ENCODE peak calls at places on chromosomes 4 and X, in five cellular contexts. One of them, this sample, is unnamed.

GRCh38 chrX:22634751-22635150 is 362.0 kb downstream of the CBLL2 start:
- DNase-seq in CD4-positive, CD25-positive, alpha-beta regulatory T cell: no peak
- DNase-seq in vagina: no peak
- DNase-seq in cardiac muscle cell: no peak
- DNase-seq in psoas muscle: no peak
- DNase-seq in this sample: no peak

GRCh38 chr4:173547889-173548288 is 17.9 kb upstream of the HAND2 start:
- DNase-seq in CD4-positive, CD25-positive, alpha-beta regulatory T cell: no peak
- DNase-seq in vagina: no peak
- DNase-seq in cardiac muscle cell: no peak
- DNase-seq in psoas muscle: no peak
- DNase-seq in this sample: no peak

GRCh38 chr4:4752576-4753401 is 106.7 kb upstream of the MSX1 start:
- DNase-seq in CD4-positive, CD25-positive, alpha-beta regulatory T cell: no peak
- DNase-seq in vagina: no peak
- DNase-seq in cardiac muscle cell: no peak
- DNase-seq in psoas muscle: no peak
- DNase-seq in this sample: no peak

GRCh38 chrX:118552501-118552900 is 56.9 kb downstream of the DOCK11 start:
- DNase-seq in CD4-positive, CD25-positive, alpha-beta regulatory T cell: no peak
- DNase-seq in vagina: no peak
- DNase-seq in cardiac muscle cell: no peak
- DNase-seq in psoas muscle: no peak
- DNase-seq in this sample: no peak

GRCh38 chrX:136767104-136767941 is 13.4 kb downstream of the ARHGEF6 start:
- DNase-seq in CD4-positive, CD25-positive, alpha-beta regulatory T cell: no peak
- DNase-seq in vagina: no peak
- DNase-seq in cardiac muscle cell: peak; percentile 61
- DNase-seq in psoas muscle: peak; percentile 72
- DNase-seq in this sample: peak; percentile 78

GRCh38 chr4:140130677-140131076 is 23.3 kb downstream of the MAML3 start:
- DNase-seq in CD4-positive, CD25-positive, alpha-beta regulatory T cell: no peak
- DNase-seq in vagina: no peak
- DNase-seq in cardiac muscle cell: no peak
- DNase-seq in psoas muscle: no peak
- DNase-seq in this sample: no peak

GRCh38 chr4:184961693-184962092 is 56.6 kb upstream of the HELT start:
- DNase-seq in CD4-positive, CD25-positive, alpha-beta regulatory T cell: no peak
- DNase-seq in vagina: peak; percentile 60
- DNase-seq in cardiac muscle cell: no peak
- DNase-seq in psoas muscle: no peak
- DNase-seq in this sample: no peak

GRCh38 chrX:53318766-53319353 is 37.5 kb upstream of the IQSEC2 start:
- DNase-seq in CD4-positive, CD25-positive, alpha-beta regulatory T cell: no peak
- DNase-seq in vagina: no peak
- DNase-seq in cardiac muscle cell: no peak
- DNase-seq in psoas muscle: no peak
- DNase-seq in this sample: no peak

GRCh38 chr4:55654131-55654530 is 18.0 kb upstream of the NMU start:
- DNase-seq in CD4-positive, CD25-positive, alpha-beta regulatory T cell: no peak
- DNase-seq in vagina: no peak
- DNase-seq in cardiac muscle cell: no peak
- DNase-seq in psoas muscle: no peak
- DNase-seq in this sample: no peak

GRCh38 chrX:110086916-110087484 is 84.1 kb downstream of the TMEM164 start:
- DNase-seq in CD4-positive, CD25-positive, alpha-beta regulatory T cell: no peak
- DNase-seq in vagina: no peak
- DNase-seq in cardiac muscle cell: no peak
- DNase-seq in psoas muscle: no peak
- DNase-seq in this sample: no peak

GRCh38 chr4:8817081-8817812 is 54.4 kb downstream of the HMX1 start:
- DNase-seq in CD4-positive, CD25-positive, alpha-beta regulatory T cell: no peak
- DNase-seq in vagina: peak; percentile 79
- DNase-seq in cardiac muscle cell: no peak
- DNase-seq in psoas muscle: no peak
- DNase-seq in this sample: peak; percentile 2

GRCh38 chrX:43218198-43218597 is 437.9 kb upstream of the MAOA start:
- DNase-seq in CD4-positive, CD25-positive, alpha-beta regulatory T cell: no peak
- DNase-seq in vagina: no peak
- DNase-seq in cardiac muscle cell: no peak
- DNase-seq in psoas muscle: no peak
- DNase-seq in this sample: no peak

GRCh38 chrX:8971116-8971515 is 62.8 kb downstream of the FAM9B start:
- DNase-seq in CD4-positive, CD25-positive, alpha-beta regulatory T cell: no peak
- DNase-seq in vagina: no peak
- DNase-seq in cardiac muscle cell: peak; percentile 31
- DNase-seq in psoas muscle: no peak
- DNase-seq in this sample: no peak

GRCh38 chr4:56218230-56218895 is 168.9 kb downstream of the AASDH start:
- DNase-seq in CD4-positive, CD25-positive, alpha-beta regulatory T cell: no peak
- DNase-seq in vagina: no peak
- DNase-seq in cardiac muscle cell: no peak
- DNase-seq in psoas muscle: no peak
- DNase-seq in this sample: no peak

GRCh38 chr4:78379991-78380739 is 171.4 kb upstream of the ANXA3 start:
- DNase-seq in CD4-positive, CD25-positive, alpha-beta regulatory T cell: no peak
- DNase-seq in vagina: no peak
- DNase-seq in cardiac muscle cell: no peak
- DNase-seq in psoas muscle: no peak
- DNase-seq in this sample: no peak

GRCh38 chr4:148716361-148717063 is 274.3 kb upstream of the NR3C2 start:
- DNase-seq in CD4-positive, CD25-positive, alpha-beta regulatory T cell: no peak
- DNase-seq in vagina: no peak
- DNase-seq in cardiac muscle cell: no peak
- DNase-seq in psoas muscle: no peak
- DNase-seq in this sample: no peak

GRCh38 chr4:1290165-1290977 is 680 bp downstream of the MAEA start:
- DNase-seq in CD4-positive, CD25-positive, alpha-beta regulatory T cell: no peak
- DNase-seq in vagina: no peak
- DNase-seq in cardiac muscle cell: peak; percentile 40
- DNase-seq in psoas muscle: no peak
- DNase-seq in this sample: no peak

GRCh38 chrX:136214551-136214950 is 36.6 kb downstream of the MAP7D3 start:
- DNase-seq in CD4-positive, CD25-positive, alpha-beta regulatory T cell: no peak
- DNase-seq in vagina: peak; percentile 80
- DNase-seq in cardiac muscle cell: no peak
- DNase-seq in psoas muscle: no peak
- DNase-seq in this sample: no peak

GRCh38 chrX:71565634-71566033 is 12.6 kb upstream of the GCNA start:
- DNase-seq in CD4-positive, CD25-positive, alpha-beta regulatory T cell: no peak
- DNase-seq in vagina: no peak
- DNase-seq in cardiac muscle cell: no peak
- DNase-seq in psoas muscle: no peak
- DNase-seq in this sample: no peak

GRCh38 chr4:89134775-89135319 is 23.5 kb downstream of the TIGD2 start:
- DNase-seq in CD4-positive, CD25-positive, alpha-beta regulatory T cell: no peak
- DNase-seq in vagina: no peak
- DNase-seq in cardiac muscle cell: no peak
- DNase-seq in psoas muscle: no peak
- DNase-seq in this sample: no peak

GRCh38 chr4:129751646-129752045 is 655.7 kb downstream of the C4orf33 start:
- DNase-seq in CD4-positive, CD25-positive, alpha-beta regulatory T cell: no peak
- DNase-seq in vagina: no peak
- DNase-seq in cardiac muscle cell: no peak
- DNase-seq in psoas muscle: no peak
- DNase-seq in this sample: no peak

GRCh38 chrX:1002611-1003010 is 209.8 kb downstream of the CRLF2 start:
- DNase-seq in CD4-positive, CD25-positive, alpha-beta regulatory T cell: no peak
- DNase-seq in vagina: no peak
- DNase-seq in cardiac muscle cell: no peak
- DNase-seq in psoas muscle: no peak
- DNase-seq in this sample: no peak

GRCh38 chrX:121649414-121649813 is 602.0 kb downstream of the GLUD2 start:
- DNase-seq in CD4-positive, CD25-positive, alpha-beta regulatory T cell: no peak
- DNase-seq in vagina: no peak
- DNase-seq in cardiac muscle cell: no peak
- DNase-seq in psoas muscle: no peak
- DNase-seq in this sample: no peak

GRCh38 chrX:42585842-42586621 is 191.9 kb downstream of the PPP1R2C start:
- DNase-seq in CD4-positive, CD25-positive, alpha-beta regulatory T cell: no peak
- DNase-seq in vagina: no peak
- DNase-seq in cardiac muscle cell: no peak
- DNase-seq in psoas muscle: no peak
- DNase-seq in this sample: no peak

GRCh38 chr4:21529214-21529613 is 419.4 kb downstream of the KCNIP4 start:
- DNase-seq in CD4-positive, CD25-positive, alpha-beta regulatory T cell: no peak
- DNase-seq in vagina: no peak
- DNase-seq in cardiac muscle cell: no peak
- DNase-seq in psoas muscle: no peak
- DNase-seq in this sample: no peak

GRCh38 chrX:12011075-12011474 is 127.2 kb upstream of the FRMPD4 start:
- DNase-seq in CD4-positive, CD25-positive, alpha-beta regulatory T cell: no peak
- DNase-seq in vagina: no peak
- DNase-seq in cardiac muscle cell: no peak
- DNase-seq in psoas muscle: no peak
- DNase-seq in this sample: no peak

GRCh38 chr4:47145630-47146029 is 114.3 kb downstream of the GABRB1 start:
- DNase-seq in CD4-positive, CD25-positive, alpha-beta regulatory T cell: no peak
- DNase-seq in vagina: no peak
- DNase-seq in cardiac muscle cell: no peak
- DNase-seq in psoas muscle: no peak
- DNase-seq in this sample: peak; percentile 32

GRCh38 chr4:107519057-107519456 is 201.0 kb downstream of the PAPSS1 start:
- DNase-seq in CD4-positive, CD25-positive, alpha-beta regulatory T cell: no peak
- DNase-seq in vagina: no peak
- DNase-seq in cardiac muscle cell: peak; percentile 22
- DNase-seq in psoas muscle: no peak
- DNase-seq in this sample: peak; percentile 58

GRCh38 chr4:41749650-41750049 is 1.1 kb upstream of the PHOX2B start:
- DNase-seq in CD4-positive, CD25-positive, alpha-beta regulatory T cell: no peak
- DNase-seq in vagina: no peak
- DNase-seq in cardiac muscle cell: no peak
- DNase-seq in psoas muscle: no peak
- DNase-seq in this sample: no peak

GRCh38 chr4:41752081-41752836 is 3.7 kb upstream of the PHOX2B start:
- DNase-seq in CD4-positive, CD25-positive, alpha-beta regulatory T cell: no peak
- DNase-seq in vagina: no peak
- DNase-seq in cardiac muscle cell: no peak
- DNase-seq in psoas muscle: no peak
- DNase-seq in this sample: no peak

GRCh38 chr4:41750624-41751324 is 2.2 kb upstream of the PHOX2B start:
- DNase-seq in CD4-positive, CD25-positive, alpha-beta regulatory T cell: no peak
- DNase-seq in vagina: no peak
- DNase-seq in cardiac muscle cell: no peak
- DNase-seq in psoas muscle: no peak
- DNase-seq in this sample: peak; percentile 67

GRCh38 chr4:41750158-41750623 is 1.7 kb upstream of the PHOX2B start:
- DNase-seq in CD4-positive, CD25-positive, alpha-beta regulatory T cell: no peak
- DNase-seq in vagina: no peak
- DNase-seq in cardiac muscle cell: no peak
- DNase-seq in psoas muscle: no peak
- DNase-seq in this sample: peak; percentile 14

DNA sequence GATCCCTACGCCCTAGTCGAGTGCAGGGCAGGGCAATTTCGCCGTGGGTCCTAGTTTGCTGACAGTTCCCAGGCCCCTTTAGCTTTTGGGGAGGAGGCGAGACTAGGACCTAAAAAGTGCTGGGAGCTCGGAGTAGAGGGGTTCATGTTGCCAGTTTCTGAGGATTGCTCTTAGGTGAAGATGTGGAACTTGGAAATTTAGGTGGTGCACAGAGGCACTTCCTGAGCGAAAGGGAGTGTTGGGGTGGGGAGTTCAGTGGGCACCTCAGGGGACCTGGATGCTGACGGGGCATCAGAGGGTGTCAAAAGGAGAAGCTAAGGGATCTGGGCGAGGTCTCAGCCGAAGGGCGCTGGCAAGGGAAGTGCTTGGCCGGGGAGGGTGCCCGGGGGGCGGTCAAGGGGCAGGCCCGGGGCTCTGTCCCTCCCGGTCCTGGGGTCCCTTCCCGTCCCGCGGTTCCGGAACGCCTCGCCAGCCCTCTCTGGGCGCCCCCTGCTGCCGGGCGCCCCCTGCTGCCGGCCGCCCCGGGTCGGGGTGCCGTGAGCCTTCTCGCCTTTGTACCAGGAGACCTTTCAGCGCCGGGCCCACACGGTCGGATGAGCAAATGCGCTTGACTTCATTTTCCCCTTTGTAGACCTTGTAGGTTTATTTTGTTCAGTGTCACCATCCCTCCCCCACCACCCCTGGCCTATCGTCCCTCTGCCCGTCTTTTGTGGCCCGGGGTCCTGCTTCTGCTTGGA is 3.0 kb upstream of the PHOX2B start:
- DNase-seq in CD4-positive, CD25-positive, alpha-beta regulatory T cell: no peak
- DNase-seq in vagina: no peak
- DNase-seq in cardiac muscle cell: no peak
- DNase-seq in psoas muscle: no peak
- DNase-seq in this sample: peak; percentile 82
- H3K27me3 ChIP-seq in CD4-positive, CD25-positive, alpha-beta regulatory T cell: peaks cover 36% of the 10 kb centered on the region
- H3K27me3 ChIP-seq in vagina: peaks cover 11% of the 10 kb centered on the region
- H3K27me3 ChIP-seq in cardiac muscle cell: peaks cover 100% of the 10 kb centered on the region
- H3K27me3 ChIP-seq in psoas muscle: peaks cover 36% of the 10 kb centered on the region
- H3K27me3 ChIP-seq in this sample: no peaks in the 10 kb centered on the region

DNA sequence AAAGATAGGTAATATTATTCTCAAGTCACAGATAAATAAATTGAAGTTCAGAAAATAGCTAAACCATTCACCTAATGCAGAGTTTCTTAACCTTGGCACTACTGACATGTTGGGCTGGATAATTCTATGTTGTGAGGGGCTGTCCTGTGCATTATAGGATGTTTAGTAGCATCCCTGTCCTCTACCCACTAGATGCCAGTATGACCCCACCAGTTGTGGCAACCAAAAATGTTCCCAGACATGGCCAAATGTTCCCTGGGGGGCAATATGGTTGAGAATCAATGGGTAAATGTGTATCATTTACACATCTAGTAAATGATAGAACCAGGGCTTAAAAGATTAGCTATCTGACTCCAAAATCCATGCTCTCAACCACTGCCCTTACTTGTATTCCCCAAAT is 140.9 kb downstream of the COL4A6 start:
- DNase-seq in CD4-positive, CD25-positive, alpha-beta regulatory T cell: no peak
- DNase-seq in vagina: no peak
- DNase-seq in cardiac muscle cell: no peak
- DNase-seq in psoas muscle: no peak
- DNase-seq in this sample: no peak
- H3K27me3 ChIP-seq in CD4-positive, CD25-positive, alpha-beta regulatory T cell: no peaks in the 10 kb centered on the region
- H3K27me3 ChIP-seq in vagina: no peaks in the 10 kb centered on the region
- H3K27me3 ChIP-seq in cardiac muscle cell: no peaks in the 10 kb centered on the region
- H3K27me3 ChIP-seq in psoas muscle: no peaks in the 10 kb centered on the region
- H3K27me3 ChIP-seq in this sample: no peaks in the 10 kb centered on the region

DNA sequence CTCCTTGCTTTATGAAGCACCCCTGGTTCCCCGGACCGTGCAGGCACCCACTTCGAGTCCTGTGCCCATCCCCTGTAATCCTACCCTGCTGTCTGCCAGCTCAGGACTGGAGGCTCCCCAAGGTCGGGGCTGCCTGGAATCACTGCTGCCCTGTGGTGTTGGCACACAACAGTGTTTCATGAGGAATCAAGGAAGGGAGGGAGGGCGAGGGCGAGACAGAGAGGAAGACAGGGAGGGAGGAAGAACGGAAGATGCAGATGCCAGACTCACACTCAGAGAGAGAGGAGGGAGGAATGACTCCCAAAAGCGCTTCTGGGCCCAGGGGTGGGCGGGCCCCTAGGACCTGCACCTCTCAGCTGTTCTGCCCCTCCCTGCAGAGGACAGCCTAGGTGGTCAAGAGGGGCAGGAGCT is 42.9 kb upstream of the ADRA2C start:
- DNase-seq in CD4-positive, CD25-positive, alpha-beta regulatory T cell: no peak
- DNase-seq in vagina: no peak
- DNase-seq in cardiac muscle cell: no peak
- DNase-seq in psoas muscle: no peak
- DNase-seq in this sample: no peak
- H3K27me3 ChIP-seq in CD4-positive, CD25-positive, alpha-beta regulatory T cell: no peaks in the 10 kb centered on the region
- H3K27me3 ChIP-seq in vagina: no peaks in the 10 kb centered on the region
- H3K27me3 ChIP-seq in cardiac muscle cell: peaks cover 46% of the 10 kb centered on the region
- H3K27me3 ChIP-seq in psoas muscle: peaks cover 30% of the 10 kb centered on the region
- H3K27me3 ChIP-seq in this sample: no peaks in the 10 kb centered on the region

GRCh38 chr4:183790661-183791060 is 114.4 kb upstream of the STOX2 start:
- DNase-seq in CD4-positive, CD25-positive, alpha-beta regulatory T cell: no peak
- DNase-seq in vagina: no peak
- DNase-seq in cardiac muscle cell: peak; percentile 37
- DNase-seq in psoas muscle: no peak
- DNase-seq in this sample: no peak
- H3K27me3 ChIP-seq in CD4-positive, CD25-positive, alpha-beta regulatory T cell: peaks cover 17% of the 10 kb centered on the region
- H3K27me3 ChIP-seq in vagina: no peaks in the 10 kb centered on the region
- H3K27me3 ChIP-seq in cardiac muscle cell: peaks cover under 1% of the 10 kb centered on the region
- H3K27me3 ChIP-seq in psoas muscle: peaks cover 4% of the 10 kb centered on the region
- H3K27me3 ChIP-seq in this sample: no peaks in the 10 kb centered on the region